ENCODE peak calls at places on chromosomes 16 and 17, in ten cellular contexts. N, T, L, J, U, M, H, P, C and W are unnamed samples.

GRCh38 chr16:8848939-8849391 is 19.8 kb downstream of the CARHSP1 start:
- DNase-seq in N (no peak), T (no peak), L (no peak), J (no peak), U (no peak), M (peak), H (no peak), P (peak), C (no peak), W (no peak)

GRCh38 chr16:4634768-4635167 is 10.1 kb downstream of the MGRN1 start:
- DNase-seq in N (no peak), T (no peak), L (no peak), J (no peak), U (no peak), M (no peak), H (no peak), P (no peak), C (no peak), W (no peak)

GRCh38 chr16:83701494-83701893 is 106.3 kb upstream of the HSBP1 start:
- DNase-seq in N (peak), T (no peak), L (no peak), J (no peak), U (peak), M (no peak), H (no peak), P (peak), C (peak), W (no peak)

GRCh38 chr17:34424814-34425490 is 61.9 kb upstream of the CCL1 start:
- DNase-seq in N (no peak), T (no peak), L (no peak), J (no peak), U (no peak), M (no peak), H (no peak), P (no peak), C (no peak), W (no peak)

GRCh38 chr17:65797809-65798208 is 236.4 kb upstream of the AXIN2 start:
- DNase-seq in N (no peak), T (peak), L (no peak), J (no peak), U (peak), M (peak), H (no peak), P (no peak), C (no peak), W (no peak)

GRCh38 chr17:59618894-59619312 is 792 bp upstream of the CLTC start:
- DNase-seq in N (no peak), T (no peak), L (no peak), J (no peak), U (peak), M (no peak), H (no peak), P (no peak), C (no peak), W (no peak)

GRCh38 chr17:76585649-76586593 is at the start of gene ST6GALNAC2:
- DNase-seq in N (peak), T (peak), L (peak), J (peak), U (peak), M (no peak), H (peak), P (peak), C (peak), W (no peak)

GRCh38 chr16:85616608-85617311 is 3.6 kb downstream of the GSE1 start:
- DNase-seq in N (no peak), T (peak), L (peak), J (no peak), U (no peak), M (no peak), H (peak), P (peak), C (no peak), W (peak)

GRCh38 chr17:81058263-81058871 is 23.4 kb downstream of the BAIAP2 start:
- DNase-seq in N (no peak), T (no peak), L (no peak), J (no peak), U (no peak), M (no peak), H (no peak), P (no peak), C (no peak), W (no peak)

GRCh38 chr17:31733326-31733725 is 125.7 kb downstream of the COPRS start:
- DNase-seq in N (no peak), T (no peak), L (no peak), J (no peak), U (peak), M (no peak), H (no peak), P (no peak), C (no peak), W (no peak)

GRCh38 chr17:2635241-2635640 is 41.8 kb downstream of the PAFAH1B1 start:
- DNase-seq in N (no peak), T (no peak), L (no peak), J (no peak), U (no peak), M (no peak), H (no peak), P (no peak), C (no peak), W (no peak)

GRCh38 chr16:88878967-88879787 is 12.7 kb upstream of the PABPN1L start:
- DNase-seq in N (no peak), T (no peak), L (no peak), J (no peak), U (no peak), M (no peak), H (no peak), P (no peak), C (no peak), W (no peak)

GRCh38 chr17:41965694-41966375 is 760 bp upstream of the CNP start:
- DNase-seq in N (peak), T (peak), L (peak), J (peak), U (peak), M (peak), H (no peak), P (peak), C (peak), W (no peak)

GRCh38 chr16:1426734-1427451 is 4.0 kb upstream of the PERCC1 start:
- DNase-seq in N (no peak), T (no peak), L (no peak), J (no peak), U (no peak), M (no peak), H (no peak), P (no peak), C (no peak), W (no peak)

GRCh38 chr16:74107795-74108610 is 188.6 kb upstream of the PSMD7 start:
- DNase-seq in N (peak), T (peak), L (peak), J (peak), U (peak), M (peak), H (peak), P (peak), C (peak), W (no peak)

GRCh38 chr17:15944720-15945492 is at the start of gene ADORA2B:
- DNase-seq in N (no peak), T (peak), L (peak), J (peak), U (peak), M (no peak), H (peak), P (peak), C (peak), W (no peak)

GRCh38 chr17:63452979-63453551 is 7.0 kb upstream of the CYB561 start:
- DNase-seq in N (no peak), T (no peak), L (no peak), J (no peak), U (no peak), M (no peak), H (no peak), P (no peak), C (no peak), W (no peak)

GRCh38 chr16:52498640-52499039 is 48.3 kb downstream of the TOX3 start:
- DNase-seq in N (no peak), T (no peak), L (no peak), J (no peak), U (no peak), M (no peak), H (peak), P (peak), C (peak), W (no peak)

GRCh38 chr17:81018044-81018802 is 16.7 kb upstream of the BAIAP2 start:
- DNase-seq in N (peak), T (peak), L (peak), J (no peak), U (no peak), M (no peak), H (no peak), P (peak), C (no peak), W (peak)

GRCh38 chr16:28569011-28569410 is 15.3 kb downstream of the SGF29 start:
- DNase-seq in N (no peak), T (no peak), L (no peak), J (no peak), U (no peak), M (no peak), H (no peak), P (peak), C (no peak), W (no peak)

GRCh38 chr16:592518-593306 is 2.8 kb downstream of the RAB40C start:
- DNase-seq in N (no peak), T (no peak), L (peak), J (no peak), U (no peak), M (no peak), H (peak), P (peak), C (peak), W (peak)

GRCh38 chr17:28878981-28879380 is 18.6 kb downstream of the FLOT2 start:
- DNase-seq in N (no peak), T (no peak), L (no peak), J (no peak), U (peak), M (no peak), H (no peak), P (peak), C (peak), W (no peak)

GRCh38 chr17:74671031-74671771 is 41.5 kb downstream of the CD300LF start:
- DNase-seq in N (peak), T (peak), L (peak), J (peak), U (peak), M (peak), H (peak), P (peak), C (peak), W (no peak)

GRCh38 chr17:73357981-73358380 is 46.2 kb upstream of the CDC42EP4 start:
- DNase-seq in N (no peak), T (no peak), L (no peak), J (no peak), U (no peak), M (no peak), H (no peak), P (no peak), C (no peak), W (no peak)

GRCh38 chr16:8474576-8474975 is 115.7 kb downstream of the TMEM114 start:
- DNase-seq in N (no peak), T (no peak), L (no peak), J (no peak), U (no peak), M (no peak), H (no peak), P (no peak), C (peak), W (no peak)

GRCh38 chr16:1771072-1771863 is at the start of gene NME3:
- DNase-seq in N (no peak), T (peak), L (peak), J (peak), U (peak), M (no peak), H (peak), P (peak), C (peak), W (no peak)

GRCh38 chr17:44218344-44219125 is 940 bp downstream of the UBTF start:
- DNase-seq in N (peak), T (peak), L (peak), J (peak), U (peak), M (peak), H (peak), P (peak), C (peak), W (peak)

GRCh38 chr17:6701719-6702118 is 11.4 kb downstream of the SLC13A5 start:
- DNase-seq in N (no peak), T (peak), L (no peak), J (no peak), U (peak), M (peak), H (no peak), P (peak), C (peak), W (no peak)

GRCh38 chr16:27779719-27780161 is 229.8 kb downstream of the KATNIP start:
- DNase-seq in N (no peak), T (no peak), L (no peak), J (no peak), U (peak), M (no peak), H (peak), P (peak), C (no peak), W (no peak)

GRCh38 chr17:81348097-81349055 is 46.9 kb upstream of the BAHCC1 start:
- DNase-seq in N (no peak), T (no peak), L (no peak), J (no peak), U (no peak), M (no peak), H (no peak), P (no peak), C (no peak), W (no peak)

GRCh38 chr17:74454197-74455024 is 12.0 kb upstream of the CD300A start:
- DNase-seq in N (peak), T (no peak), L (peak), J (peak), U (no peak), M (peak), H (peak), P (no peak), C (peak), W (peak)

GRCh38 chr16:17331991-17332390 is 138.8 kb downstream of the XYLT1 start:
- DNase-seq in N (no peak), T (no peak), L (no peak), J (no peak), U (no peak), M (no peak), H (no peak), P (no peak), C (no peak), W (no peak)

GRCh38 chr17:78868391-78868790 is 27.8 kb upstream of the USP36 start:
- DNase-seq in N (no peak), T (no peak), L (no peak), J (no peak), U (no peak), M (peak), H (no peak), P (peak), C (no peak), W (no peak)

GRCh38 chr17:76562734-76563148 is 22.9 kb downstream of the PRCD start:
- DNase-seq in N (no peak), T (peak), L (peak), J (no peak), U (no peak), M (peak), H (no peak), P (peak), C (no peak), W (no peak)

GRCh38 chr17:8492121-8492520 is 56.4 kb downstream of the NDEL1 start:
- DNase-seq in N (no peak), T (no peak), L (no peak), J (no peak), U (no peak), M (no peak), H (no peak), P (no peak), C (no peak), W (no peak)